ENCODE peak calls at places on chromosomes 12 and 14, in seven cellular contexts. V, R, B, O, L, W and X are unnamed samples.

GRCh38 chr12:61848893-61849292 is 411.3 kb upstream of the USP15 start:
- DNase-seq in V (no peak), R (no peak), B (no peak), O (no peak), L (no peak), W (no peak), X (no peak)

GRCh38 chr14:74763803-74764531 is 851 bp downstream of the YLPM1 start:
- DNase-seq in V (peak), R (peak), B (no peak), O (no peak), L (peak), W (peak), X (no peak)

GRCh38 chr14:74599946-74600345 is 12.1 kb downstream of the LTBP2 start:
- DNase-seq in V (no peak), R (no peak), B (no peak), O (no peak), L (no peak), W (peak), X (no peak)

GRCh38 chr14:89899917-89900680 is 54.4 kb downstream of the EFCAB11 start:
- DNase-seq in V (no peak), R (no peak), B (no peak), O (no peak), L (no peak), W (no peak), X (no peak)

GRCh38 chr12:6769681-6770080 is 2.6 kb upstream of the LAG3 start:
- DNase-seq in V (no peak), R (no peak), B (no peak), O (no peak), L (no peak), W (no peak), X (no peak)

GRCh38 chr14:99479903-99480855 is 480 bp downstream of the SETD3 start:
- DNase-seq in V (peak), R (peak), B (peak), O (peak), L (peak), W (peak), X (no peak)

GRCh38 chr14:36515896-36516718 is 3.9 kb downstream of the NKX2-1 start:
- DNase-seq in V (no peak), R (no peak), B (no peak), O (no peak), L (no peak), W (no peak), X (no peak)

GRCh38 chr14:51394391-51394790 is 154.3 kb downstream of the TMX1 start:
- DNase-seq in V (no peak), R (no peak), B (no peak), O (no peak), L (no peak), W (no peak), X (no peak)

GRCh38 chr12:132689227-132689626 is 1.8 kb downstream of the PXMP2 start:
- DNase-seq in V (no peak), R (no peak), B (no peak), O (no peak), L (no peak), W (no peak), X (no peak)

GRCh38 chr12:7439579-7440505 is 4.1 kb downstream of the CD163L1 start:
- DNase-seq in V (peak), R (peak), B (peak), O (no peak), L (no peak), W (no peak), X (peak)

GRCh38 chr12:90729741-90730140 is 225.2 kb downstream of the CCER1 start:
- DNase-seq in V (no peak), R (no peak), B (no peak), O (no peak), L (no peak), W (no peak), X (no peak)

GRCh38 chr12:85237320-85237719 is 42.7 kb upstream of the ALX1 start:
- DNase-seq in V (no peak), R (no peak), B (no peak), O (no peak), L (no peak), W (no peak), X (no peak)

GRCh38 chr14:77469041-77469440 is 11.1 kb downstream of the AHSA1 start:
- DNase-seq in V (no peak), R (no peak), B (peak), O (no peak), L (no peak), W (no peak), X (no peak)
- TF ChIP-seq CTCF in V (no peak), R (no peak), B (no peak), O (no peak), L (no peak), W (no peak), X (no peak)

DNA sequence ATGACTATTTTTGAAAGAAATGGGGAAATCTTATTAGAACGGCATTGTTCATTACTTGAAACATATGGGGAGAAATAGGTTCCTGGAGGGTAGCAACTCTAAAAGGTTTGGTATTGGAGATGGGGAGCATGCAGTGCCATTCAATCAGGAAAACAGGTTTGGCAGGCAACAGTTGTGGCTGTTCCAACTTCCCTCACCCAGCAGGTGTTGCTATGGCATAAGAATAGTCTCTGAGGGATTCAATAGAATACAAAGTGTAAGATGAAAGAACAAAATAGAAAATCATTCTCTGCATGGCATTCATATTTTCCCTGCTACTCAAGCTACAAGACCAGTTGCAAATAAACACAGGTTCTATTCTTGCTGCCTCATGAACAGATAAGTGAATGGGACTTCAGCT is 393.3 kb upstream of the RPL10L start:
- DNase-seq in V (peak), R (no peak), B (no peak), O (no peak), L (no peak), W (no peak), X (no peak)
- TF ChIP-seq CTCF in V (peak), R (no peak), B (peak), O (no peak), L (no peak), W (no peak), X (no peak)

DNA sequence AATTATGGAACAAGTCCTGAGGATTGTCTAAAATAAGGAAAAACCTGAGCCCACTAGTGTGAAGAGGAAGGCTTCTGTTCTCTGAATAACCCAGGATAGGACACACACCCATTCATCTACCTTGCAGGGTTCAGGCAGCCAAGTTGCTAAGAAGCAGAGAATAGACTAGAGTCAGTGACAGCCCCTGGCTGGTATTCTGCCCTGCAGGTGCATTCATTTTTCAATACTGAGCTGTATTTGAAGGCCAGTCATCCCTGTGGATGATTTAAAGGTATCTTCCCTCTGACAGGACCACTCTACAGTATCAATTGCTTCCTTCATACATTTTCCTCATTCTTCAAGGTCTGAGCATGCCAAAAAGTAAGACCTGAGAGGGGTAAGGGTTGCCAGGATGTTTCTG is 22.9 kb downstream of the WNT5B start:
- DNase-seq in V (no peak), R (no peak), B (no peak), O (no peak), L (no peak), W (no peak), X (no peak)
- TF ChIP-seq CTCF in V (no peak), R (no peak), B (no peak), O (no peak), L (no peak), W (no peak), X (no peak)

DNA sequence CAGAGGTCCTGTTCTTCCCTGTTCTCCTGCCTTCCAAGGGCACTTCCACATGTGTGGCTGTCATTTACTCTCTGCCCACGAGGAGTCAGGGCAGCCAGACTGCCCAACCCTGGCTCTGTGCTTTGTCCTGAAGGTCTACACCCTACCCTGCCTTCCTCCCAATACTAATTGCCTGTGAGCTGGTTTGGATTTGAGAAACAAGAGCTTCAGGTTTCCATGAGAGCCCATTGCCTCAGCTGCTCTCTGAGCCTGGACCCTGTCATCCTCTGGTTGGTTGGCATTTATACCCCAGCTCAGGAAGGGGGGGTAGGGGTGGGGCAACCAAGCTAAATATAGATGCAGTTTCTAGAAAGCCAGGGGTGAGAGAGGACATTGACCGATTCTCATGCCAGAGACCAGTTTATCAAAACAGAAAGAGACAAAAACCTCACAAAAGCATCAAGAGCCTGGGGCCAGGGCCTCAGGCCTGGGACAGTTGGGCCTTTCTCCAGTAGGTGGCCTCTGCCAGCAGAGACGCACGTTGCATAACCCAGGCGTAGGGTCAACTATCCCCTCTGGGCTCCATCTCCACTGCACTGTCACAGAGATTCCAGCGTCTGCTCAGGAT is 34.5 kb downstream of the VDR start:
- DNase-seq in V (peak), R (peak), B (no peak), O (peak), L (peak), W (no peak), X (peak)
- TF ChIP-seq CTCF in V (peak), R (no peak), B (peak), O (no peak), L (peak), W (peak), X (peak)

GRCh38 chr12:77685112-77685511 is 145.6 kb upstream of the NAV3 start:
- DNase-seq in V (peak), R (peak), B (no peak), O (peak), L (no peak), W (peak), X (peak)
- TF ChIP-seq CTCF in V (peak), R (peak), B (peak), O (no peak), L (peak), W (peak), X (peak)